ENCODE peak calls at places on chromosomes 7 and 10, in nine cellular contexts. S is cardiac muscle cell; F is fibroblast of mammary gland; I is stomach; H is GM12865; Z is neural crest cell; R is AG10803; E is CD8-positive, alpha-beta T cell; D is endothelial cell. X is an unnamed sample.
A peak's percentile ranks its signal among the peaks of the same experiment; 100 is the strongest.

GRCh38 chr10:103793920-103794883 is 61.2 kb downstream of the SH3PXD2A start:
- DNase-seq in I (peak; percentile 92), R (no peak), F (no peak), E (no peak), S (no peak), D (peak; percentile 14), H (no peak), Z (no peak), X (no peak)

GRCh38 chr10:89783406-89783805 is 82.0 kb downstream of the KIF20B start:
- DNase-seq in R (peak; percentile 23), S (peak; percentile 58), E (no peak), Z (no peak), I (no peak), D (no peak), F (no peak), H (no peak), X (no peak)

GRCh38 chr7:66748127-66748511 is 7.6 kb downstream of the RABGEF1 start:
- DNase-seq in D (no peak), S (no peak), R (peak; percentile 84), I (no peak), H (no peak), E (no peak), Z (no peak), F (peak; percentile 73), X (no peak)

GRCh38 chr10:132716691-132717490 is 69.1 kb downstream of the NKX6-2 start:
- DNase-seq in I (no peak), H (no peak), S (no peak), F (no peak), Z (no peak), R (no peak), D (no peak), E (no peak), X (peak; percentile 27)

GRCh38 chr10:131453772-131454634 is 142.5 kb upstream of the TCERG1L start:
- DNase-seq in H (peak; percentile 11), Z (peak; percentile 96), I (peak; percentile 66), E (peak; percentile 32), F (peak; percentile 16), S (peak; percentile 62), D (peak; percentile 22), R (no peak), X (peak; percentile 66)

GRCh38 chr7:1843271-1843861 is 173.3 kb downstream of the ELFN1 start:
- DNase-seq in S (no peak), D (no peak), F (no peak), H (no peak), I (no peak), E (no peak), R (peak; percentile 36), Z (no peak), X (peak; percentile 87)

GRCh38 chr7:44693641-44694313 is 54.9 kb upstream of the ZMIZ2 start:
- DNase-seq in D (no peak), F (peak; percentile 68), E (no peak), S (no peak), R (peak; percentile 87), I (no peak), Z (no peak), H (no peak), X (no peak)

GRCh38 chr7:23012797-23013714 is 874 bp downstream of the HYCC1 start:
- DNase-seq in E (peak; percentile 9), I (no peak), D (peak; percentile 56), F (no peak), R (peak; percentile 7), S (no peak), Z (peak; percentile 57), H (peak; percentile 57), X (peak; percentile 66)

GRCh38 chr7:78018541-78019456 is 220.2 kb downstream of the PHTF2 start:
- DNase-seq in H (peak; percentile 28), D (no peak), S (peak; percentile 68), Z (peak; percentile 20), F (peak; percentile 80), E (no peak), R (peak; percentile 54), I (no peak), X (peak; percentile 53)

GRCh38 chr10:132685121-132685891 is 100.6 kb downstream of the NKX6-2 start:
- DNase-seq in H (no peak), Z (peak; percentile 40), R (no peak), D (no peak), S (peak; percentile 65), E (no peak), I (peak; percentile 90), F (peak; percentile 24), X (peak; percentile 61)

GRCh38 chr7:106599343-106599698 is 61.6 kb downstream of the CCDC71L start:
- DNase-seq in F (no peak), I (no peak), D (no peak), R (no peak), S (no peak), Z (no peak), E (no peak), H (no peak), X (no peak)

GRCh38 chr7:80921130-80921529 is 2.3 kb upstream of the SEMA3C start:
- DNase-seq in I (no peak), E (no peak), H (no peak), Z (no peak), F (peak; percentile 39), S (peak; percentile 45), R (no peak), D (no peak), X (no peak)

GRCh38 chr7:102424787-102425218 is 8.6 kb upstream of the ORAI2 start:
- DNase-seq in Z (no peak), E (no peak), D (no peak), I (no peak), F (no peak), H (peak; percentile 82), R (no peak), S (no peak), X (no peak)

GRCh38 chr7:102236592-102237287 is 49.9 kb upstream of the SH2B2 start:
- DNase-seq in R (peak; percentile 57), S (peak; percentile 77), F (peak; percentile 51), E (peak; percentile 38), D (peak; percentile 67), I (peak; percentile 68), Z (peak; percentile 73), H (peak; percentile 70), X (peak; percentile 79)

GRCh38 chr10:61627266-61627665 is 35.5 kb upstream of the CABCOCO1 start:
- DNase-seq in R (peak; percentile 53), E (no peak), F (peak; percentile 62), H (no peak), D (no peak), Z (no peak), S (no peak), I (no peak), X (no peak)

GRCh38 chr10:11757452-11757819 is 15.3 kb downstream of the ECHDC3 start:
- DNase-seq in E (no peak), I (peak; percentile 77), Z (no peak), F (peak; percentile 97), R (peak; percentile 76), S (peak; percentile 94), D (no peak), H (peak; percentile 61), X (no peak)

GRCh38 chr10:60032723-60033122 is 126.4 kb upstream of the CCDC6 start:
- DNase-seq in F (peak; percentile 80), Z (no peak), H (peak; percentile 75), S (peak; percentile 73), R (peak; percentile 41), E (peak; percentile 25), I (peak; percentile 55), D (peak; percentile 30), X (peak; percentile 92)

GRCh38 chr10:96857613-96858012 is 25.5 kb downstream of the LCOR start:
- DNase-seq in F (no peak), R (peak; percentile 38), Z (no peak), S (no peak), D (no peak), H (no peak), E (no peak), I (no peak), X (no peak)

DNA sequence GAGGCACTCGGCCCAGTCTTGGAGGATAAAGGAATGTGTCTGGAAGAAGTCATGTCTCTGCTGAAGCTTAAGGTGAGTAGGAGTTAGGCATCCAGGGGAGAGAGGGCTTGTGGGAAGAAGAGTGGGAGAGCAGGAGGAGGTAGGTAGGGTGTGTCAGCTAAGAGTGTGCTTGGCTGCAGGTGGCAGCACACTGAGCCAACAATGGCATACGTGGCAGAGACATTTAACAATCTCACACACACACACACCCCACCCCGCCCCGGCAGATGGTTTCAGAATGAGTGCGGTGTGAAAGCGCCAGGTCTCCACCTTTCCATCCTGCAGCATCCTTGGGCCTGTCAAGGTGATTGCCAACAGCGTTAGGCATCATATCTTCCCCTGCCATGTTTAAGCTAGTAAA is 11.2 kb upstream of the ARPC1A start:
- DNase-seq in F (no peak), S (no peak), Z (no peak), H (peak; percentile 73), I (peak; percentile 41), D (no peak), R (no peak), E (no peak), X (no peak)
- TF ChIP-seq CTCF in F (no peak), S (no peak), Z (no peak), H (no peak), I (no peak), D (no peak), R (no peak), E (no peak), X (no peak)

DNA sequence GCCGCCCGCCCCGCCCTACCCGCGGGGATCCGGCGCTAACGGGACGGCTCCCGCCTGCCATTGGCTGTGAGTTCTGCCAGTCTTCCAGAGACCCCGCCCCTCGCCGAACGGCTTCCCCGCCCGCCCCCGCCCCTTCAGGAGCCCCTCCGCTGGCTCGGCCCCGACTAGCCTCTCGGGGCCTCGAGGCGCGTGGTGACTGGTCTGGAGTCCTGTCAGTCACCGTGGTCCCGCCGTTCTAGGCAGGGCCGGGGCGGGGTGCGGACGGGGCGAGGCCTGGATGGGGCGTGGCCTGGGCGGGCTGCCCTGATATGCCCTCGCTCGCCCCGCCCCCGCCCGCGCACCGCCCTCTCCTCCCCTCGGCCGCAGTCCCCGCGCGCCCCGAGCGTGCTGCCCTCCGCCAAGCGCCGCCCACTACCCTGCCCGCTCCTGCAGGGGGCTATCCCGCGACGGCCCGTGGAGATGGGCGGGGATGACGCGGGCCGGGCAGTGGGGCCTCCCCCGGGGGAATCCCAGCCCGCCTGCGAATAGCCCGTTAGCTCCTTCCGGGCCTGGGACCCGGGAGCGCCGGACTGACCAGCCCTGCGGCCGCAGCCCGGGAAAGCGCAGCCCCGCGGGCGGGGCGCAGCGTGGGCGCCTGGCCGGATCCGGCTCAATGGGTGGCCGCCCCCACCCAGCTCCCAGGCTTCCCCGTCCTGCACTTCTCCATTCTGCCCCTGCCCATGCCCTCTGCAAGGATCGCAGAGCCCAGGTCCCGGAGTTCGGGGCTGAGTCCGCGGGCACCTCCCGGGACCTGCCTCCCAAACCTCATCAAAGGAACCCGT is 444 bp upstream of the HIP1 start:
- DNase-seq in D (peak; percentile 100), I (peak; percentile 100), H (peak; percentile 100), R (peak; percentile 99), E (peak; percentile 99), S (peak; percentile 100), F (peak; percentile 97), Z (peak; percentile 100), X (peak; percentile 100)
- TF ChIP-seq CTCF in D (no peak), I (no peak), H (no peak), R (no peak), E (no peak), S (no peak), F (no peak), Z (no peak), X (no peak)

GRCh38 chr7:86667732-86668131 is 24.0 kb downstream of the GRM3 start:
- DNase-seq in I (no peak), S (no peak), R (no peak), H (peak; percentile 14), Z (no peak), E (no peak), D (peak; percentile 31), F (no peak), X (no peak)
- TF ChIP-seq CTCF in I (no peak), S (no peak), R (no peak), H (no peak), Z (no peak), E (no peak), D (no peak), F (no peak), X (no peak)

GRCh38 chr7:133854739-133855138 is 272.4 kb upstream of the LRGUK start:
- DNase-seq in H (peak; percentile 40), Z (no peak), F (peak; percentile 70), E (no peak), R (peak; percentile 72), D (no peak), S (peak; percentile 74), I (no peak), X (peak; percentile 60)
- TF ChIP-seq CTCF in H (peak; percentile 38), Z (peak; percentile 59), F (peak; percentile 46), E (no peak), R (peak; percentile 62), D (peak; percentile 28), S (peak; percentile 41), I (no peak), X (peak; percentile 41)